ENCODE peak calls at places on chromosomes 6 and 20, in four cellular contexts. K is WERI-Rb-1, N is IMR-90, J is A549. V is an unnamed sample. For H3K9me3, the result is how much of the 10 kb centered on the place peaks cover.

GRCh38 chr6:43471399-43471798 is 6.0 kb upstream of the TJAP1 start:
- DNase-seq in N (no peak), J (no peak), K (no peak), V (no peak)

GRCh38 chr6:148743476-148743875 is 3.4 kb upstream of the UST start:
- DNase-seq in N (no peak), J (no peak), K (no peak), V (no peak)

GRCh38 chr20:36624068-36624813 is 18.7 kb downstream of the RAB5IF start:
- DNase-seq in K (no peak), N (no peak), J (no peak), V (no peak)

GRCh38 chr20:58174708-58175287 is 53.7 kb downstream of the ANKRD60 start:
- DNase-seq in J (no peak), N (no peak), K (peak), V (peak)

GRCh38 chr20:50120935-50121693 is 8.2 kb upstream of the UBE2V1 start:
- DNase-seq in J (peak), K (peak), N (peak), V (no peak)

GRCh38 chr20:64198347-64198746 is 34.1 kb downstream of the MYT1 start:
- DNase-seq in K (no peak), J (no peak), N (no peak), V (no peak)

GRCh38 chr6:79922018-79922417 is 25.3 kb downstream of the ELOVL4 start:
- DNase-seq in N (no peak), J (no peak), K (no peak), V (no peak)

GRCh38 chr6:32968770-32969684 is 633 bp downstream of the BRD2 start:
- DNase-seq in K (peak), N (peak), J (peak), V (peak)

GRCh38 chr20:22504829-22505377 is 79.5 kb downstream of the FOXA2 start:
- DNase-seq in K (no peak), N (no peak), J (no peak), V (no peak)

GRCh38 chr6:131937219-131937618 is 14.0 kb downstream of the CCN2 start:
- DNase-seq in N (no peak), J (no peak), K (no peak), V (no peak)

DNA sequence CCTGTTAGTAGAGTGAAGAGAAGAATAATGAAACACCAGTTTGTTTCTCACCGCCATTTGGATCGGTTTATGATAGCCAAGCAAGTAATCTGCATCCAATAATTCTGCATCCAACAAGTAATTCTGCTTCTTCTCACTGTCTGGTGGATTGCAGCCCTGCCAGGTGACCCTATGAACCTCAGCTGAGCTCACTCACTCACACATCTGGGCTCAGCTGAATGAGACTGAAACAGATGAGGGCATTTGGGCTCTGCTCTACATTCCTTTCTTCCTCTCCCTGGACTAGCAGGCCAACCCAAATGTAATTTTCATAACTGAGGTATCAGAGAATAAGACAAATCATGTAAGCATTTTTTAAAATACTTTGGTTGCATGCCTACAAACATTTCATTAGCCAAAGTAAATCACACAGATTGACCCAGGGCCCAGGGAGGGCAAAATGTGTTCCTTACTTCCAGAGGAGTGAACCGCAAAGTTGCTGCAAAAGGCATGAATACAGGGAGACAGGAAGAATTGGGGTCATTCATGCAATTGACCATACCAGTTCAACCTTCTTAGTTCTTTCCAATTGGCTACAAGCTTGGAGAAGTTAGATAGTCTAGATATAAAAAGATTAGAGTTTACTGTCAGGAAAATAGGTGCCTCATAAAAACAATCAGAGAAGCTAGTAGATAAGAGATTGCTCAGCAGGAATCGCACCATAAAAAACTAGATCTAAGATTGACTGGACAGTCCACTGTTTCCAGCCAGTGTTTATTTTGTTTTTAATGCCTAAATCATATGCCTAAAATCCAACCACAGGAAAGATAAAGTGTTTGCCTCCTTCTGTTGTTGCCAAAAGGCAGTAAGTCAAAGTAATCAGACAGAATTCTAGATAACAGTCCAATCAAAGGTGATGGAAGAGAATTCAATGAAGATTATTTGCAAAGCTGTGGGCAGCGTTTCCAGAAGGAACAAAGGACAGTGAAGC is 43.7 kb downstream of the CBLN4 start:
- DNase-seq in K (no peak), J (no peak), N (no peak), V (no peak)
- H3K9me3 ChIP-seq in K (under half), J (under half), N (under half), V (under half)

GRCh38 chr6:156862711-156863110 is 85.5 kb downstream of the ARID1B start:
- DNase-seq in K (no peak), N (no peak), J (no peak), V (no peak)

GRCh38 chr6:156857573-156857972 is 80.4 kb downstream of the ARID1B start:
- DNase-seq in J (no peak), N (peak), K (no peak), V (no peak)

GRCh38 chr6:156864557-156864956 is 87.4 kb downstream of the ARID1B start:
- DNase-seq in N (peak), K (no peak), J (no peak), V (no peak)

GRCh38 chr6:156863504-156863903 is 86.3 kb downstream of the ARID1B start:
- DNase-seq in J (no peak), N (no peak), K (no peak), V (no peak)

GRCh38 chr6:156859686-156860085 is 82.5 kb downstream of the ARID1B start:
- DNase-seq in N (no peak), K (no peak), J (no peak), V (no peak)
- H3K9me3 ChIP-seq in N (under half), K (under half), J (under half), V (under half)

DNA sequence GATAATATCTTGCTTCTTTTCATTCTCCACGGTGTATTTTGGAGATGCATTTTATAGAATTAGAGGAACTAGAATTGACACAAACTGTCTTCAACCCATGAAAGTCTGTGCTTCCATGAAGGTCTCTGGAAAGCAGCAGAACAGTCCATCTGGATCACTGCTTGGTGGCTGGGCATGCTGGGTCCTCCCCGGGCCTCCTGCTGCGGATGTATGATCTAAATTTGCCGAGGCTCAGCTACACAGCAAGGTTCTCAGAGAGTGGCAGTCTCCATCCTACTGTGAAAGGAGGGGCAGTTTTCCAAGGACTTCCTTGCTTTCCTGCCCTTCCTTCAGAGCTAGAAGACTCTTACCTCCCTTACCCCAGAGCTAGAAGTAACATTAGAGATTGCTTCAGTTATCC is 15.1 kb downstream of the PKIG start:
- DNase-seq in K (no peak), J (no peak), N (no peak), V (no peak)
- H3K9me3 ChIP-seq in K (under half), J (under half), N (under half), V (under half)

DNA sequence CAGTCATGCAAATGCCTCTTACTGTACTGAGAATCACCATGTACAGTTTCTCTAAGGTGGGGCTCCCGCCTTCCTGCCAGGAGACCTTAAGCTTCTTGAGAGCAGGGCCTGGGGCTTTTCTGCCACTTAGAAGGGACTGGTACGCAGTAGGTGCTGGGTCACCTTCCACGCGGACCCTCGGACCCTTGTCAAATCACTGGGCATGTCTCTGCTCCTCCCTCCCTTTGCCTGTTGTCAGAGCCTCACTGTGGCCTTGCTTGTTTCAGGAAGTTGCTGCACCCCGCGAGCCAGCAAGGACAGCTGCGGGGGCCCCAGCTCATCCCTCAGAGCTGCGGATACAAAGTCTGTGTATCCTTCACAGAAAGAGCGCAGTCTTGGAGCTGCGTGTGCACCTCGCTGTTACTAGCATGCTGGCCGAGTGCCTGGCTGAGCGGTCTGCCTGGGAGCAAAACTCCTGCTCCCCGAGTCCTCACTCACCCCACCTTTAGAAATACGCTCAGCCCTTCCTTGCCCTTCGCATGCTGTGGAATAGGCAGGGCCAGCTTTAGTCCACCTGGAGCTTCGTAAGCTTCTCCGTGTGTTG is 30.7 kb upstream of the IRF4 start:
- DNase-seq in N (no peak), J (no peak), K (no peak), V (no peak)
- H3K9me3 ChIP-seq in N (under half), J (under half), K (under half), V (under half)

DNA sequence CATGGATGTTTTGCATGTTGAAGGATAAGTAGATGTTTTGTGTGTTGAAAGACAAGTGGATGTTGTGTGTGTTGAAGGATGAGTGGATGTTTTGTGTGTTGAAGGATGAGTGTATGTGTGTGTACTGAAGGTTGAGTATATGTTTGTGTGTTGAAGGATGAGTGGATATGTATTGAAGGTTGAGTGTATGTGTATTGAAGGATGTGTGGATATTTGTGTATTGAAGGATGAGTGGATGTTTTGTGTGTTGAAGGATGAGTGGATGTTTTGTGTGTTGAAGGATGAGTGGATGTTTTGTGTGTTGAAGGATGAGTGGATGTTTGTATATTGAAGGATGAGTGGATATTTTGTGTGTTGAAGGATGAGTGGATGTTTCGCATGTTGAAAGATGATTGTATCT is 325.0 kb downstream of the CDH4 start:
- DNase-seq in N (no peak), K (no peak), J (no peak), V (no peak)
- H3K9me3 ChIP-seq in N (under half), K (under half), J (under half), V (under half)

GRCh38 chr20:54140927-54141566 is 32.7 kb downstream of the CYP24A1 start:
- DNase-seq in K (no peak), J (peak), N (peak), V (no peak)

GRCh38 chr20:54138427-54138826 is 35.4 kb downstream of the CYP24A1 start:
- DNase-seq in J (no peak), K (no peak), N (no peak), V (no peak)

GRCh38 chr20:54140486-54140885 is 33.3 kb downstream of the CYP24A1 start:
- DNase-seq in J (no peak), N (no peak), K (no peak), V (no peak)

GRCh38 chr20:54139188-54139587 is 34.6 kb downstream of the CYP24A1 start:
- DNase-seq in J (no peak), N (no peak), K (no peak), V (no peak)

DNA sequence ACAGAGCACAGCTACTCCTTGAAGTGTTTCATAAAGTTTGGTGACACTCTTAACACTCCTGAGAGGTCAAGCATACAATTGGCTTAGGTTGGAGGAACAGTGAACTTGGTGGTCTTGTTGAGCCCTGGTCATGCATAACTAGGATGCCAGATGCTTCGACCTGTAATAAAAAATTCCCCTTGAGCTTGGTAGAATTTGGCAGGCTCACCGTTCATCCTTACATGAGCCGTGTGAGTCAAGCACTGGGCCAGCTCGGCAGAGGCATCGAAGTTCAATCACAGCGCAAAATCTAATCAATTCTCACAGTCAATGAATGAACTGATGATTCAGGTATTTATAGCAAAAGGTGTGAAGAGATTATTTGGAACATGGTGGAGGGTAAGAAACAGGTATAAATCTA is 33.7 kb downstream of the CYP24A1 start:
- DNase-seq in N (no peak), K (no peak), J (no peak), V (no peak)
- H3K9me3 ChIP-seq in N (under half), K (under half), J (under half), V (under half)

GRCh38 chr20:3353646-3354045 is 53.8 kb downstream of the DNAAF9 start:
- DNase-seq in J (no peak), K (no peak), N (no peak), V (no peak)
- H3K9me3 ChIP-seq in J (under half), K (under half), N (under half), V (under half)

GRCh38 chr6:82487895-82488294 is 124.3 kb downstream of the TPBG start:
- DNase-seq in K (no peak), N (no peak), J (no peak), V (no peak)

GRCh38 chr6:82484001-82484400 is 120.4 kb downstream of the TPBG start:
- DNase-seq in K (no peak), J (no peak), N (no peak), V (no peak)

GRCh38 chr6:82488403-82488802 is 124.8 kb downstream of the TPBG start:
- DNase-seq in J (no peak), N (no peak), K (no peak), V (no peak)

GRCh38 chr6:82484737-82485650 is 121.4 kb downstream of the TPBG start:
- DNase-seq in K (no peak), J (no peak), N (no peak), V (no peak)
- H3K9me3 ChIP-seq in K (under half), J (under half), N (under half), V (under half)

DNA sequence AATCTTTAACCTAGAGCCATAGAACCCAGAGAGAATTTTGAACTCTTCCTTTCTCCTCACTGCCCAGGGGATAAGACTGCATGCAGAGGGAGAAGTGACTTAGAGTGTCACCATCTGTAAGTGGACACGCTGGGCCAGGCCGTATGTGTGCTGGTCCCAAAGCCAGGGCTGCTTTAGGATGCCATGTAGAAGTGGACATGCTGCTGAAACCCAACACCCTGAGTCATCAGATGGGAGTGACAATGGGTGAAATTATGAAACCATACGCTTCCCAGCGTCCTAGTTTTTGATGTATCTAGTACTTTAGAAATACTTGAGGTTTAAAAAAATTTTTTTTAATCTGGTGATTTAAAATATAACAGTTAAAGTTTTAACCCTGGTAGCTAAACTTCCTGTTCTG is 191.1 kb downstream of the FNDC1 start:
- DNase-seq in J (no peak), N (no peak), K (no peak), V (no peak)
- H3K9me3 ChIP-seq in J (under half), N (under half), K (under half), V (under half)